ENCODE peak calls at places on chromosomes 12 and 14, in ten cellular contexts. L is stomach, J is amniotic stem cell, F is AG09309, C is SW 1271, M is HTR-8/SVneo, S is WTC11, X is upper lobe of right lung, W is MCF 10A, E is C1 segment of cervical spinal cord. B is an unnamed sample.

GRCh38 chr14:35420036-35420811 is 15.7 kb upstream of the NFKBIA start:
- DNase-seq in L (no peak), E (no peak), S (no peak), X (no peak), J (no peak), F (peak), W (peak), C (no peak), M (peak), B (no peak)

GRCh38 chr14:72614891-72615410 is 278.9 kb downstream of the DPF3 start:
- DNase-seq in M (no peak), S (no peak), C (no peak), L (no peak), F (no peak), W (no peak), E (no peak), X (no peak), J (no peak), B (no peak)

GRCh38 chr14:58298880-58299664 is 717 bp downstream of the ARID4A start:
- DNase-seq in E (peak), W (peak), J (no peak), F (no peak), L (peak), M (peak), X (peak), C (peak), S (peak), B (no peak)

GRCh38 chr14:28676481-28676880 is 90.1 kb upstream of the FOXG1 start:
- DNase-seq in E (no peak), J (no peak), F (no peak), M (peak), W (peak), C (peak), S (no peak), X (no peak), L (no peak), B (peak)

GRCh38 chr14:77120771-77121743 is 20.5 kb downstream of the ZDHHC22 start:
- DNase-seq in C (no peak), F (no peak), X (no peak), J (no peak), L (peak), E (peak), S (no peak), W (no peak), M (no peak), B (no peak)

GRCh38 chr14:61765225-61765943 is 3.2 kb downstream of the SNAPC1 start:
- DNase-seq in J (no peak), L (no peak), S (no peak), X (no peak), F (no peak), M (no peak), W (no peak), E (no peak), C (no peak), B (no peak)

GRCh38 chr14:71492346-71492745 is 439.9 kb upstream of the RGS6 start:
- DNase-seq in W (no peak), F (no peak), M (no peak), L (no peak), E (no peak), J (no peak), C (no peak), X (no peak), S (no peak), B (no peak)

GRCh38 chr14:21070610-21071224 is 613 bp downstream of the ARHGEF40 start:
- DNase-seq in E (peak), M (no peak), S (peak), W (peak), J (no peak), X (no peak), F (no peak), L (no peak), C (peak), B (no peak)

GRCh38 chr14:77580964-77581505 is 35.4 kb downstream of the SPTLC2 start:
- DNase-seq in F (peak), C (no peak), W (peak), S (no peak), X (no peak), M (peak), E (no peak), L (no peak), J (peak), B (peak)

GRCh38 chr12:32159925-32160324 is 53.3 kb downstream of the BICD1 start:
- DNase-seq in L (no peak), S (no peak), C (no peak), M (no peak), X (no peak), J (no peak), W (no peak), E (peak), F (no peak), B (no peak)

GRCh38 chr14:42174357-42174756 is 567.7 kb downstream of the LRFN5 start:
- DNase-seq in M (no peak), J (no peak), X (no peak), S (no peak), C (no peak), L (no peak), E (no peak), F (no peak), W (no peak), B (no peak)

GRCh38 chr12:31874961-31875608 is 84.1 kb upstream of the RESF1 start:
- DNase-seq in C (peak), W (peak), S (no peak), J (no peak), M (peak), X (peak), E (no peak), F (peak), L (peak), B (no peak)

GRCh38 chr12:93419388-93420034 is 22.2 kb downstream of the UBE2N start:
- DNase-seq in J (peak), S (no peak), W (peak), L (no peak), E (no peak), C (peak), M (peak), F (peak), X (no peak), B (peak)

GRCh38 chr12:106445981-106446380 is 88.4 kb downstream of the POLR3B start:
- DNase-seq in C (no peak), S (no peak), E (no peak), X (no peak), M (no peak), W (no peak), F (no peak), L (no peak), J (no peak), B (peak)

GRCh38 chr12:2094597-2094996 is 41.8 kb downstream of the CACNA1C start:
- DNase-seq in L (no peak), X (peak), E (no peak), F (no peak), S (no peak), M (no peak), C (no peak), W (peak), J (no peak), B (no peak)

GRCh38 chr14:99129211-99129696 is 142.7 kb downstream of the BCL11B start:
- DNase-seq in X (peak), M (no peak), L (peak), S (no peak), C (no peak), E (no peak), J (no peak), W (no peak), F (no peak), B (no peak)

GRCh38 chr12:77104281-77104680 is 38.9 kb upstream of the E2F7 start:
- DNase-seq in W (no peak), X (no peak), F (no peak), S (no peak), L (no peak), M (no peak), C (no peak), E (no peak), J (no peak), B (no peak)

GRCh38 chr14:100531591-100532121 is 55.6 kb downstream of the BEGAIN start:
- DNase-seq in W (no peak), E (no peak), J (no peak), L (peak), M (no peak), F (no peak), S (no peak), C (no peak), X (peak), B (no peak)

GRCh38 chr12:92556622-92557421 is 146.0 kb upstream of the PLEKHG7 start:
- DNase-seq in W (no peak), L (no peak), F (no peak), X (no peak), J (no peak), M (no peak), E (no peak), C (no peak), S (no peak), B (no peak)

GRCh38 chr14:99550387-99550992 is 53.5 kb downstream of the CCDC85C start:
- DNase-seq in W (no peak), X (no peak), L (no peak), J (no peak), M (no peak), E (no peak), F (no peak), C (no peak), S (no peak), B (no peak)

GRCh38 chr14:68546839-68547238 is 246.0 kb downstream of the ZFP36L1 start:
- DNase-seq in J (peak), X (no peak), M (no peak), W (peak), E (no peak), F (peak), S (no peak), L (no peak), C (peak), B (no peak)

GRCh38 chr14:49975799-49976198 is 82.9 kb downstream of the ARF6 start:
- DNase-seq in C (no peak), L (no peak), J (no peak), X (no peak), E (no peak), S (no peak), F (no peak), M (no peak), W (no peak), B (no peak)

GRCh38 chr12:51817027-51817953 is 31.2 kb downstream of the FIGNL2 start:
- DNase-seq in W (no peak), M (no peak), J (no peak), C (no peak), L (no peak), X (peak), F (no peak), E (no peak), S (no peak), B (no peak)

GRCh38 chr14:63895510-63895909 is 42.7 kb downstream of the SYNE2 start:
- DNase-seq in C (no peak), W (no peak), L (no peak), X (no peak), J (no peak), S (no peak), M (no peak), F (no peak), E (no peak), B (no peak)

GRCh38 chr12:56046027-56046780 is 4.5 kb downstream of the RPS26 start:
- DNase-seq in F (no peak), E (no peak), M (no peak), S (no peak), C (no peak), J (no peak), W (no peak), X (no peak), L (no peak), B (no peak)

B was measured in foreskin melanocyte.